ENCODE peak calls at places on chromosome X, in eight cellular contexts. One of them, this sample, is unnamed.

GRCh38 chrX:139058831-139059495 is 347.4 kb upstream of the FGF13 start:
- DNase-seq in foreskin fibroblast: peak; percentile 1
- DNase-seq in Kasumi-1: no peak
- DNase-seq in uterus: no peak
- DNase-seq in Peyer's patch: no peak
- DNase-seq in left colon: no peak
- DNase-seq in endothelial cell: no peak
- DNase-seq in DMS53: peak; percentile 21
- DNase-seq in this sample: no peak

GRCh38 chrX:130097507-130098201 is 12.6 kb downstream of the ELF4 start:
- DNase-seq in endothelial cell: peak; percentile 27
- DNase-seq in foreskin fibroblast: no peak
- DNase-seq in Kasumi-1: no peak
- DNase-seq in Peyer's patch: peak; percentile 71
- DNase-seq in left colon: peak; percentile 75
- DNase-seq in uterus: no peak
- DNase-seq in DMS53: no peak
- DNase-seq in this sample: no peak

GRCh38 chrX:15882704-15883539 is 28.3 kb upstream of the AP1S2 start:
- DNase-seq in foreskin fibroblast: peak; percentile 48
- DNase-seq in endothelial cell: no peak
- DNase-seq in DMS53: no peak
- DNase-seq in uterus: no peak
- DNase-seq in Kasumi-1: no peak
- DNase-seq in left colon: no peak
- DNase-seq in Peyer's patch: no peak
- DNase-seq in this sample: no peak

GRCh38 chrX:48816014-48816810 is 10.1 kb upstream of the ERAS start:
- DNase-seq in endothelial cell: no peak
- DNase-seq in Kasumi-1: no peak
- DNase-seq in uterus: no peak
- DNase-seq in foreskin fibroblast: no peak
- DNase-seq in Peyer's patch: peak; percentile 1
- DNase-seq in left colon: no peak
- DNase-seq in DMS53: no peak
- DNase-seq in this sample: no peak

GRCh38 chrX:70332600-70332999 is 42.7 kb downstream of the KIF4A start:
- DNase-seq in DMS53: peak; percentile 3
- DNase-seq in endothelial cell: no peak
- DNase-seq in uterus: no peak
- DNase-seq in foreskin fibroblast: no peak
- DNase-seq in Peyer's patch: no peak
- DNase-seq in Kasumi-1: peak; percentile 3
- DNase-seq in left colon: no peak
- DNase-seq in this sample: no peak

GRCh38 chrX:39654183-39654925 is 443.4 kb downstream of the BCOR start:
- DNase-seq in uterus: no peak
- DNase-seq in left colon: no peak
- DNase-seq in DMS53: no peak
- DNase-seq in endothelial cell: no peak
- DNase-seq in Peyer's patch: no peak
- DNase-seq in Kasumi-1: no peak
- DNase-seq in foreskin fibroblast: no peak
- DNase-seq in this sample: no peak

GRCh38 chrX:56805399-56805798 is 76.4 kb downstream of the NBDY start:
- DNase-seq in left colon: no peak
- DNase-seq in endothelial cell: no peak
- DNase-seq in Kasumi-1: no peak
- DNase-seq in uterus: no peak
- DNase-seq in DMS53: no peak
- DNase-seq in foreskin fibroblast: no peak
- DNase-seq in Peyer's patch: no peak
- DNase-seq in this sample: no peak

GRCh38 chrX:112695494-112695893 is 15.8 kb upstream of the LHFPL1 start:
- DNase-seq in left colon: no peak
- DNase-seq in endothelial cell: no peak
- DNase-seq in Peyer's patch: no peak
- DNase-seq in Kasumi-1: no peak
- DNase-seq in uterus: no peak
- DNase-seq in DMS53: no peak
- DNase-seq in foreskin fibroblast: no peak
- DNase-seq in this sample: no peak

GRCh38 chrX:72125331-72126047 is 6.2 kb downstream of the RTL5 start:
- DNase-seq in DMS53: no peak
- DNase-seq in Kasumi-1: no peak
- DNase-seq in left colon: no peak
- DNase-seq in foreskin fibroblast: no peak
- DNase-seq in uterus: no peak
- DNase-seq in endothelial cell: no peak
- DNase-seq in Peyer's patch: no peak
- DNase-seq in this sample: no peak

GRCh38 chrX:155888139-155888538 is 7.0 kb downstream of the VAMP7 start:
- DNase-seq in Kasumi-1: peak; percentile 22
- DNase-seq in endothelial cell: no peak
- DNase-seq in Peyer's patch: no peak
- DNase-seq in uterus: no peak
- DNase-seq in foreskin fibroblast: peak; percentile 56
- DNase-seq in left colon: no peak
- DNase-seq in DMS53: peak; percentile 28
- DNase-seq in this sample: no peak

GRCh38 chrX:109952050-109952449 is 50.9 kb upstream of the TMEM164 start:
- DNase-seq in DMS53: peak; percentile 6
- DNase-seq in left colon: no peak
- DNase-seq in endothelial cell: no peak
- DNase-seq in uterus: no peak
- DNase-seq in foreskin fibroblast: no peak
- DNase-seq in Peyer's patch: no peak
- DNase-seq in Kasumi-1: no peak
- DNase-seq in this sample: no peak

GRCh38 chrX:67596839-67597790 is 53.3 kb downstream of the AR start:
- DNase-seq in Peyer's patch: no peak
- DNase-seq in DMS53: no peak
- DNase-seq in foreskin fibroblast: no peak
- DNase-seq in endothelial cell: no peak
- DNase-seq in uterus: no peak
- DNase-seq in Kasumi-1: no peak
- DNase-seq in left colon: no peak
- DNase-seq in this sample: no peak

GRCh38 chrX:119692241-119693031 is 532 bp downstream of the SEPTIN6 start:
- DNase-seq in Kasumi-1: peak; percentile 48
- DNase-seq in foreskin fibroblast: peak; percentile 17
- DNase-seq in Peyer's patch: peak; percentile 80
- DNase-seq in DMS53: peak; percentile 64
- DNase-seq in left colon: peak; percentile 41
- DNase-seq in uterus: no peak
- DNase-seq in endothelial cell: peak; percentile 11
- DNase-seq in this sample: peak; percentile 36

GRCh38 chrX:51860679-51861078 is 32.7 kb upstream of the MAGED1 start:
- DNase-seq in left colon: no peak
- DNase-seq in endothelial cell: peak; percentile 7
- DNase-seq in DMS53: peak; percentile 52
- DNase-seq in uterus: no peak
- DNase-seq in Peyer's patch: no peak
- DNase-seq in foreskin fibroblast: peak; percentile 5
- DNase-seq in Kasumi-1: peak; percentile 36
- DNase-seq in this sample: no peak

GRCh38 chrX:69031181-69031580 is 134.1 kb downstream of the PJA1 start:
- DNase-seq in endothelial cell: no peak
- DNase-seq in left colon: no peak
- DNase-seq in DMS53: peak; percentile 16
- DNase-seq in uterus: no peak
- DNase-seq in Peyer's patch: no peak
- DNase-seq in foreskin fibroblast: no peak
- DNase-seq in Kasumi-1: no peak
- DNase-seq in this sample: no peak

GRCh38 chrX:144275403-144275802 is 391.5 kb downstream of the UBE2NL start:
- DNase-seq in Kasumi-1: no peak
- DNase-seq in foreskin fibroblast: no peak
- DNase-seq in left colon: no peak
- DNase-seq in DMS53: peak; percentile 89
- DNase-seq in uterus: no peak
- DNase-seq in endothelial cell: no peak
- DNase-seq in Peyer's patch: no peak
- DNase-seq in this sample: no peak

GRCh38 chrX:71998836-71999509 is 88.3 kb downstream of the NHSL2 start:
- DNase-seq in Peyer's patch: peak; percentile 59
- DNase-seq in foreskin fibroblast: no peak
- DNase-seq in DMS53: peak; percentile 66
- DNase-seq in uterus: no peak
- DNase-seq in endothelial cell: peak; percentile 11
- DNase-seq in Kasumi-1: peak; percentile 41
- DNase-seq in left colon: no peak
- DNase-seq in this sample: no peak

GRCh38 chrX:45799576-45799975 is 598.9 kb upstream of the DIPK2B start:
- DNase-seq in DMS53: no peak
- DNase-seq in Kasumi-1: no peak
- DNase-seq in Peyer's patch: no peak
- DNase-seq in endothelial cell: no peak
- DNase-seq in left colon: no peak
- DNase-seq in uterus: no peak
- DNase-seq in foreskin fibroblast: no peak
- DNase-seq in this sample: no peak

GRCh38 chrX:118152721-118153120 is 36.1 kb upstream of the KLHL13 start:
- DNase-seq in left colon: no peak
- DNase-seq in uterus: no peak
- DNase-seq in Kasumi-1: no peak
- DNase-seq in DMS53: no peak
- DNase-seq in foreskin fibroblast: no peak
- DNase-seq in Peyer's patch: no peak
- DNase-seq in endothelial cell: no peak
- DNase-seq in this sample: no peak

GRCh38 chrX:644304-645023 is 13.9 kb downstream of the SHOX start:
- DNase-seq in endothelial cell: no peak
- DNase-seq in foreskin fibroblast: no peak
- DNase-seq in left colon: no peak
- DNase-seq in Kasumi-1: no peak
- DNase-seq in Peyer's patch: no peak
- DNase-seq in DMS53: no peak
- DNase-seq in uterus: no peak
- DNase-seq in this sample: no peak

GRCh38 chrX:102768984-102769761 is 48.6 kb downstream of the GPRASP3 start:
- DNase-seq in Kasumi-1: peak; percentile 56
- DNase-seq in Peyer's patch: peak; percentile 91
- DNase-seq in endothelial cell: peak; percentile 71
- DNase-seq in uterus: peak; percentile 68
- DNase-seq in foreskin fibroblast: peak; percentile 81
- DNase-seq in DMS53: peak; percentile 96
- DNase-seq in left colon: peak; percentile 81
- DNase-seq in this sample: peak; percentile 33

GRCh38 chrX:71619193-71619592 is 882 bp upstream of the CXCR3 start:
- DNase-seq in Peyer's patch: no peak
- DNase-seq in left colon: no peak
- DNase-seq in DMS53: no peak
- DNase-seq in Kasumi-1: peak; percentile 2
- DNase-seq in foreskin fibroblast: no peak
- DNase-seq in endothelial cell: no peak
- DNase-seq in uterus: no peak
- DNase-seq in this sample: no peak

GRCh38 chrX:137227164-137227563 is 193.4 kb upstream of the GPR101 start:
- DNase-seq in left colon: no peak
- DNase-seq in foreskin fibroblast: no peak
- DNase-seq in DMS53: no peak
- DNase-seq in endothelial cell: no peak
- DNase-seq in Kasumi-1: no peak
- DNase-seq in uterus: no peak
- DNase-seq in Peyer's patch: no peak
- DNase-seq in this sample: no peak

GRCh38 chrX:103404225-103405008 is 28.1 kb downstream of the BEX3 start:
- DNase-seq in DMS53: peak; percentile 93
- DNase-seq in foreskin fibroblast: peak; percentile 86
- DNase-seq in left colon: peak; percentile 49
- DNase-seq in uterus: peak; percentile 49
- DNase-seq in Kasumi-1: no peak
- DNase-seq in Peyer's patch: peak; percentile 75
- DNase-seq in endothelial cell: peak; percentile 60
- DNase-seq in this sample: no peak

GRCh38 chrX:40153335-40154221 is 55.8 kb upstream of the BCOR start:
- DNase-seq in endothelial cell: peak; percentile 22
- DNase-seq in foreskin fibroblast: no peak
- DNase-seq in DMS53: peak; percentile 82
- DNase-seq in Kasumi-1: no peak
- DNase-seq in left colon: peak; percentile 74
- DNase-seq in uterus: peak; percentile 58
- DNase-seq in Peyer's patch: peak; percentile 77
- DNase-seq in this sample: peak; percentile 66

GRCh38 chrX:7117587-7117986 is 29.9 kb upstream of the STS start:
- DNase-seq in Kasumi-1: no peak
- DNase-seq in endothelial cell: no peak
- DNase-seq in uterus: no peak
- DNase-seq in left colon: no peak
- DNase-seq in DMS53: no peak
- DNase-seq in Peyer's patch: no peak
- DNase-seq in foreskin fibroblast: no peak
- DNase-seq in this sample: no peak

GRCh38 chrX:130120746-130121504 is 10.6 kb upstream of the ELF4 start:
- DNase-seq in endothelial cell: peak; percentile 74
- DNase-seq in Kasumi-1: peak; percentile 63
- DNase-seq in foreskin fibroblast: peak; percentile 65
- DNase-seq in DMS53: peak; percentile 85
- DNase-seq in uterus: peak; percentile 78
- DNase-seq in left colon: peak; percentile 77
- DNase-seq in Peyer's patch: peak; percentile 87
- DNase-seq in this sample: peak; percentile 81

GRCh38 chrX:16222123-16222522 is 54.8 kb downstream of the MAGEB17 start:
- DNase-seq in Peyer's patch: no peak
- DNase-seq in DMS53: no peak
- DNase-seq in foreskin fibroblast: peak; percentile 22
- DNase-seq in uterus: no peak
- DNase-seq in endothelial cell: no peak
- DNase-seq in left colon: no peak
- DNase-seq in Kasumi-1: no peak
- DNase-seq in this sample: no peak

GRCh38 chrX:40644821-40645358 is 2.5 kb downstream of the CXorf38 start:
- DNase-seq in foreskin fibroblast: peak; percentile 55
- DNase-seq in left colon: peak; percentile 80
- DNase-seq in DMS53: peak; percentile 8
- DNase-seq in Kasumi-1: peak; percentile 70
- DNase-seq in Peyer's patch: peak; percentile 90
- DNase-seq in endothelial cell: no peak
- DNase-seq in uterus: peak; percentile 50
- DNase-seq in this sample: peak; percentile 47